ENCODE peak calls at places on chromosomes 7 and 10, in eight cellular contexts. One of them, this sample, is unnamed.

GRCh38 chr10:54368984-54369383 is 432.0 kb downstream of the PCDH15 start:
- DNase-seq in AG08395: no peak
- DNase-seq in activated naive CD8-positive, alpha-beta T cell treated with anti-CD3 and anti-CD28 coated beads for 36 hours: no peak
- DNase-seq in fibroblast of gingiva: no peak
- DNase-seq in lower leg skin: no peak
- DNase-seq in AG04450: no peak
- DNase-seq in choroid plexus epithelial cell: no peak
- DNase-seq in NCI-H460: no peak
- DNase-seq in this sample: no peak

GRCh38 chr10:132575320-132576201 is 38.0 kb downstream of the INPP5A start:
- DNase-seq in AG04450: peak
- DNase-seq in lower leg skin: peak
- DNase-seq in AG08395: no peak
- DNase-seq in choroid plexus epithelial cell: peak
- DNase-seq in NCI-H460: peak
- DNase-seq in activated naive CD8-positive, alpha-beta T cell treated with anti-CD3 and anti-CD28 coated beads for 36 hours: peak
- DNase-seq in fibroblast of gingiva: peak
- DNase-seq in this sample: peak

GRCh38 chr7:2256306-2257045 is 14.4 kb downstream of the NUDT1 start:
- DNase-seq in fibroblast of gingiva: no peak
- DNase-seq in lower leg skin: no peak
- DNase-seq in choroid plexus epithelial cell: no peak
- DNase-seq in NCI-H460: no peak
- DNase-seq in AG08395: no peak
- DNase-seq in activated naive CD8-positive, alpha-beta T cell treated with anti-CD3 and anti-CD28 coated beads for 36 hours: no peak
- DNase-seq in AG04450: no peak
- DNase-seq in this sample: no peak

GRCh38 chr10:48608279-48608681 is 3.4 kb upstream of the ARHGAP22 start:
- DNase-seq in AG04450: no peak
- DNase-seq in fibroblast of gingiva: no peak
- DNase-seq in AG08395: no peak
- DNase-seq in lower leg skin: peak
- DNase-seq in NCI-H460: peak
- DNase-seq in choroid plexus epithelial cell: peak
- DNase-seq in activated naive CD8-positive, alpha-beta T cell treated with anti-CD3 and anti-CD28 coated beads for 36 hours: peak
- DNase-seq in this sample: peak

GRCh38 chr10:28592953-28593352 is 60.0 kb downstream of the WAC start:
- DNase-seq in AG08395: peak
- DNase-seq in choroid plexus epithelial cell: peak
- DNase-seq in fibroblast of gingiva: peak
- DNase-seq in AG04450: peak
- DNase-seq in NCI-H460: peak
- DNase-seq in lower leg skin: no peak
- DNase-seq in activated naive CD8-positive, alpha-beta T cell treated with anti-CD3 and anti-CD28 coated beads for 36 hours: no peak
- DNase-seq in this sample: peak

GRCh38 chr7:139086454-139086853 is 23.1 kb downstream of the ZC3HAV1 start:
- DNase-seq in AG04450: no peak
- DNase-seq in NCI-H460: no peak
- DNase-seq in activated naive CD8-positive, alpha-beta T cell treated with anti-CD3 and anti-CD28 coated beads for 36 hours: no peak
- DNase-seq in fibroblast of gingiva: no peak
- DNase-seq in lower leg skin: no peak
- DNase-seq in AG08395: no peak
- DNase-seq in choroid plexus epithelial cell: no peak
- DNase-seq in this sample: no peak

GRCh38 chr7:114554781-114555537 is 140.3 kb downstream of the FOXP2 start:
- DNase-seq in fibroblast of gingiva: peak
- DNase-seq in AG04450: no peak
- DNase-seq in AG08395: peak
- DNase-seq in lower leg skin: no peak
- DNase-seq in NCI-H460: peak
- DNase-seq in choroid plexus epithelial cell: peak
- DNase-seq in activated naive CD8-positive, alpha-beta T cell treated with anti-CD3 and anti-CD28 coated beads for 36 hours: no peak
- DNase-seq in this sample: peak

GRCh38 chr7:14606101-14606500 is 296.4 kb downstream of the DGKB start:
- DNase-seq in activated naive CD8-positive, alpha-beta T cell treated with anti-CD3 and anti-CD28 coated beads for 36 hours: no peak
- DNase-seq in AG08395: peak
- DNase-seq in NCI-H460: no peak
- DNase-seq in AG04450: no peak
- DNase-seq in choroid plexus epithelial cell: peak
- DNase-seq in fibroblast of gingiva: peak
- DNase-seq in lower leg skin: no peak
- DNase-seq in this sample: peak

GRCh38 chr10:43253461-43254198 is 13.2 kb downstream of the RASGEF1A start:
- DNase-seq in choroid plexus epithelial cell: no peak
- DNase-seq in AG04450: no peak
- DNase-seq in NCI-H460: no peak
- DNase-seq in AG08395: no peak
- DNase-seq in lower leg skin: peak
- DNase-seq in activated naive CD8-positive, alpha-beta T cell treated with anti-CD3 and anti-CD28 coated beads for 36 hours: no peak
- DNase-seq in fibroblast of gingiva: no peak
- DNase-seq in this sample: no peak

This sample was measured in AG10803.